ENCODE peak calls at places on chromosomes 6 and 20, in six cellular contexts. K is A549, F is neural progenitor cell, H is right lobe of liver, X is cardiac muscle cell, W is pancreas. B is an unnamed sample.

GRCh38 chr6:141824258-141824795 is 308.4 kb upstream of the GJE1 start:
- DNase-seq in F (no peak), W (no peak), X (peak; percentile 4), K (no peak), H (no peak), B (no peak)

GRCh38 chr20:25541676-25542075 is 43.7 kb downstream of the NINL start:
- DNase-seq in F (no peak), X (no peak), K (no peak), W (no peak), H (no peak), B (no peak)

GRCh38 chr20:13447385-13448180 is 191.1 kb downstream of the TASP1 start:
- DNase-seq in K (no peak), F (no peak), W (no peak), X (no peak), H (no peak), B (no peak)

GRCh38 chr20:48393311-48393685 is 434.5 kb downstream of the PREX1 start:
- DNase-seq in W (no peak), H (no peak), F (no peak), X (no peak), K (no peak), B (no peak)

GRCh38 chr20:5734559-5735137 is 15.6 kb upstream of the SHLD1 start:
- DNase-seq in W (no peak), K (no peak), H (no peak), X (no peak), F (no peak), B (no peak)

GRCh38 chr6:65984089-65984488 is 277.1 kb upstream of the EYS start:
- DNase-seq in F (no peak), W (no peak), H (no peak), X (no peak), K (no peak), B (no peak)

GRCh38 chr6:100366419-100366818 is 98.3 kb downstream of the SIM1 start:
- DNase-seq in K (no peak), H (no peak), X (no peak), F (no peak), W (no peak), B (no peak)

GRCh38 chr20:4950437-4950836 is 50.9 kb downstream of the SLC23A2 start:
- DNase-seq in F (no peak), K (no peak), W (no peak), H (no peak), X (no peak), B (no peak)

GRCh38 chr6:24228681-24229255 is 102.8 kb downstream of the NRSN1 start:
- DNase-seq in K (no peak), W (no peak), H (no peak), X (no peak), F (no peak), B (no peak)

GRCh38 chr20:50726955-50727791 is 4.2 kb upstream of the PARD6B start:
- DNase-seq in W (no peak), X (no peak), F (no peak), H (peak; percentile 5), K (no peak), B (no peak)

GRCh38 chr20:50729925-50730764 is 1.2 kb upstream of the PARD6B start:
- DNase-seq in W (no peak), X (peak; percentile 55), F (no peak), H (peak; percentile 45), K (no peak), B (no peak)

GRCh38 chr20:50728981-50729874 is 2.2 kb upstream of the PARD6B start:
- DNase-seq in F (no peak), K (no peak), W (peak; percentile 44), H (peak; percentile 39), X (no peak), B (no peak)

GRCh38 chr20:50728486-50728980 is 2.8 kb upstream of the PARD6B start:
- DNase-seq in F (no peak), X (no peak), H (no peak), K (no peak), W (no peak), B (no peak)

GRCh38 chr20:50727792-50728485 is 3.4 kb upstream of the PARD6B start:
- DNase-seq in W (no peak), H (peak; percentile 49), X (no peak), K (no peak), F (no peak), B (no peak)
- H3K4me1 ChIP-seq in W (peaks cover 33% of the 10 kb centered on the region), H (no peaks in the 10 kb centered on the region), X (peaks cover 45% of the 10 kb centered on the region), K (peaks cover 63% of the 10 kb centered on the region), F (peaks cover 29% of the 10 kb centered on the region), B (peaks cover 8% of the 10 kb centered on the region)

DNA sequence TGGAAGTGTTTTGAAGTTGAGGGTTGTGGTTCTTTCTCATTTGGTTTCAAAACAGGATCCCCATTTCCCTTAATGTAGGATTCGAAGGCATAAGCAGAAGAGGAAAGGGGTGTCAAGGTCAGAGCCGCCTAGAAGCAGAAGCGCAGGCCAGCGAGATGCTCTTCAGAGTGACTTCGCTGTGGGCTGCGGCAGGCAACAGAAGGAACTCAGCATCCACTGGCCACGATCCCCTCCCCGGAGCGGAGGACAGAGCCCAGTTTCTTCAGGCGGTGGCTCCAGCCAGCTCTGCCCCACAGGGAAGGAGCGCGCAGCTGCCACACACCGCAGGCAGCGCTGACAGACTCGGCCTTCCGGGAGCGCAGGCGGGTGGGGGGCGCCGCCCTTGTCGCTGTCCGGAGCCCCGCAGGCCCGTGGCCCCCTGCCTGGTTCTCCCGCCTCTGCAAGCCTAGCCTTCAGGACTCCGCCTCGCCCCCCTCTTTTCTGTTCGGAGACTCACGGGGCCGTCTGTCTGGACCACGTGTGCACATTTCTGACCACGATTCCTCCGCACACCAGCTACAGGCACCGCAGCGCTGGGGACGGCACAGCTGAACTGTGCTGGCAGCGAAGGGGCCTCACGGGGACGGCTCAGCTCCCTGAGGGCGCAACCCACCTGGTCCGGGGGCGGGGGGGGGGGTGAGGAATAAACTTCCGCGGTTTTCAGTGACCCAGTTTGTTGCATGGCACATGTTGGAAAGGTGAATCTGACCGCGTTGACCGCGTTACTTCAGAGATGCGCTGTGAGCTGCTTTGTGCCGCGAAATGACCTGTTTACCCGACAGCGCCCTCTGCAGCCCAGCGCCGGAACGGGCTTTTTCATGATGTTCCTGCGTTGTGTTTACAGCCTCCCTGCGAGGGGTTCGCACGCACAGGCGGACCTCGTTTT is 26.1 kb downstream of the TTLL2 start:
- DNase-seq in F (peak; percentile 90), X (peak; percentile 78), K (peak; percentile 41), W (peak; percentile 73), H (peak; percentile 85), B (peak; percentile 88)
- H3K4me3 ChIP-seq in F (peak overlapping the region; percentile 44), X (peak overlapping the region; percentile 29), K (peak overlapping the region; percentile 51), W (peak overlapping the region; percentile 37), H (peak overlapping the region; percentile 41), B (peak overlapping the region; percentile 63)

GRCh38 chr6:157281570-157281969 is 41.7 kb downstream of the TMEM242 start:
- DNase-seq in H (peak; percentile 64), K (no peak), F (no peak), X (no peak), W (no peak), B (peak; percentile 40)
- TF ChIP-seq CTCF in H (peak; percentile 17), K (no peak), F (peak; percentile 34), X (peak; percentile 31), W (no peak), B (peak; percentile 23)

DNA sequence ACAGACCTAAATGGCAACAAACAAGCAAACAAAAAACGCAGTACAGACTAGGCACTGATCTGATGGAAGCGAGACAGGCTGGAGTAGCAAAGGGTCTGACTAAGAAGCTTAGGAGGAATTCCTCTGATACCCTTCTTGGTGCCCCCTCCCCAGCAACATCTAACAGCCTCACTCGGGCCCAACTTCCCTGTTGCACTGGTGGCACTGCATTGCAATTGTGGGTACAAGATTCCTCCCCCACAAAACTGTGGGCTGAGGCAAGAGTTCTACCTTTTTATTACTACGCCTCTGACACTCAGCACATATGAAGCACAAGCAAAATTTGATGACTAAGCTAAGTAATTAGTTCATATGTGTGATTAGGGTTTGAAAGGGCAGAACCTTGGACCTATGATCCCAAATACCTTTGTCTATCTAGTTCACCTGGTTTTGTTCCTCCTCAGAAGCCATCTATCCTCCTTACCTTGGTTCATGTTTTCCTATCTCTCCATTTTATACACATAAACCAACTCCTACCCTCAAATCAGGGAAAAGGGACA is 83.5 kb downstream of the ZHX3 start:
- DNase-seq in H (no peak), F (no peak), K (no peak), W (no peak), X (no peak), B (no peak)
- H3K4me1 ChIP-seq in H (no peaks in the 10 kb centered on the region), F (peaks cover 8% of the 10 kb centered on the region), K (peaks cover 12% of the 10 kb centered on the region), W (peaks cover 6% of the 10 kb centered on the region), X (peaks cover 14% of the 10 kb centered on the region), B (peaks cover 6% of the 10 kb centered on the region)

DNA sequence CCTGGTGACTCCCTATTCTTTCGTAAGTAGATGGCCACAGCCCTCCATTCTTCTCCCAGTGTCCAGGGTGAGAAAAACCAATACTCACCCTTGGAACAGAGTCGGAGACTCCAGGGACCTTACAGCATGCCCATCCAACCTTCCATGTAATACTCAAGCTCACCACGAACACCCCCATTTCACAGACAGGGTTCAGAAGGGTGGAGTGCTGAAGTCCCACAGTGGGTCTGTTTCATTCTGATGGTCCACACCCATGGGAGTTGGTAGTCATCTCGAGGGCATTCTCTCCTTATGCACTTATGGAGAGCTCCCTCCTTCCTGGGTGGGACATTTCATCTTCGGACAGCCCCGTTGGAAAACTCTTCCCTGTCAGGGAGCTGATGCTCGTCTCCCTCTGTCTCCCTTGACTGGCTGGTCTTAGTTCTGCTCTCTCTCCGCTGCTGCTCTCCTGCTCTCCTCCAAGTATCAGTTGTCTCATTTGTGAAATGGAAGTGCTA is 38.9 kb downstream of the COX4I2 start:
- DNase-seq in X (no peak), F (no peak), H (no peak), K (no peak), W (no peak), B (no peak)
- H3K4me3 ChIP-seq in X (no peak overlapping the region), F (no peak overlapping the region), H (no peak overlapping the region), K (no peak overlapping the region), W (no peak overlapping the region), B (no peak overlapping the region)

GRCh38 chr6:146753306-146753705 is 154.5 kb downstream of the ADGB start:
- DNase-seq in K (no peak), F (no peak), H (no peak), W (no peak), X (no peak), B (no peak)
- TF ChIP-seq CTCF in K (no peak), F (no peak), H (no peak), W (no peak), X (no peak), B (no peak)

GRCh38 chr20:1465470-1466210 is 1.0 kb downstream of the NSFL1C start:
- DNase-seq in H (no peak), K (no peak), X (no peak), F (no peak), W (no peak), B (no peak)

GRCh38 chr20:1468117-1468624 is 1.5 kb upstream of the NSFL1C start:
- DNase-seq in F (no peak), W (no peak), K (no peak), H (no peak), X (no peak), B (no peak)

GRCh38 chr20:1467082-1467354 is 369 bp upstream of the NSFL1C start:
- DNase-seq in W (no peak), K (no peak), X (no peak), F (no peak), H (no peak), B (no peak)

GRCh38 chr20:1467355-1468116 is 887 bp upstream of the NSFL1C start:
- DNase-seq in H (no peak), X (no peak), K (no peak), F (peak; percentile 22), W (peak; percentile 42), B (peak; percentile 4)

GRCh38 chr20:1466211-1467081 is at the start of gene NSFL1C:
- DNase-seq in H (peak; percentile 96), W (peak; percentile 98), K (peak; percentile 96), X (peak; percentile 96), F (peak; percentile 98), B (peak; percentile 90)
- H3K4me1 ChIP-seq in H (no peaks in the 10 kb centered on the region), W (peaks cover 50% of the 10 kb centered on the region), K (peaks cover 37% of the 10 kb centered on the region), X (peaks cover 3% of the 10 kb centered on the region), F (peaks cover 6% of the 10 kb centered on the region), B (no peaks in the 10 kb centered on the region)

B was measured in BE2C.